ENCODE peak calls at places on chromosome 13, in six cellular contexts. One of them, this sample, is unnamed.

GRCh38 chr13:109699628-109700071 is 86.7 kb downstream of the IRS2 start:
- DNase-seq in BJ: no peak
- DNase-seq in lower lobe of right lung: no peak
- DNase-seq in choroid plexus epithelial cell: no peak
- DNase-seq in PC-3: no peak
- DNase-seq in GM12865: no peak
- DNase-seq in this sample: no peak

GRCh38 chr13:102707465-102707864 is 12.6 kb upstream of the METTL21C start:
- DNase-seq in BJ: peak; percentile 94
- DNase-seq in choroid plexus epithelial cell: peak; percentile 90
- DNase-seq in GM12865: no peak
- DNase-seq in lower lobe of right lung: no peak
- DNase-seq in PC-3: peak; percentile 84
- DNase-seq in this sample: peak; percentile 96

GRCh38 chr13:33172400-33172799 is 113.2 kb downstream of the STARD13 start:
- DNase-seq in choroid plexus epithelial cell: peak; percentile 98
- DNase-seq in lower lobe of right lung: no peak
- DNase-seq in GM12865: no peak
- DNase-seq in PC-3: no peak
- DNase-seq in BJ: no peak
- DNase-seq in this sample: no peak

GRCh38 chr13:79423801-79424642 is 18.0 kb upstream of the RBM26 start:
- DNase-seq in BJ: no peak
- DNase-seq in lower lobe of right lung: no peak
- DNase-seq in GM12865: peak; percentile 55
- DNase-seq in PC-3: peak; percentile 58
- DNase-seq in choroid plexus epithelial cell: peak; percentile 77
- DNase-seq in this sample: no peak

GRCh38 chr13:49690133-49690989 is 925 bp downstream of the EBPL start:
- DNase-seq in GM12865: no peak
- DNase-seq in choroid plexus epithelial cell: peak; percentile 73
- DNase-seq in PC-3: peak; percentile 67
- DNase-seq in BJ: no peak
- DNase-seq in lower lobe of right lung: no peak
- DNase-seq in this sample: no peak

GRCh38 chr13:109919715-109920375 is 133.5 kb upstream of the IRS2 start:
- DNase-seq in GM12865: no peak
- DNase-seq in PC-3: peak; percentile 27
- DNase-seq in choroid plexus epithelial cell: peak; percentile 56
- DNase-seq in BJ: no peak
- DNase-seq in lower lobe of right lung: no peak
- DNase-seq in this sample: no peak

GRCh38 chr13:46278474-46278873 is 66.7 kb downstream of the LRRC63 start:
- DNase-seq in choroid plexus epithelial cell: no peak
- DNase-seq in lower lobe of right lung: no peak
- DNase-seq in GM12865: no peak
- DNase-seq in PC-3: no peak
- DNase-seq in BJ: no peak
- DNase-seq in this sample: no peak

GRCh38 chr13:95614641-95615245 is 29.8 kb downstream of the DZIP1 start:
- DNase-seq in GM12865: no peak
- DNase-seq in lower lobe of right lung: no peak
- DNase-seq in PC-3: peak; percentile 5
- DNase-seq in BJ: no peak
- DNase-seq in choroid plexus epithelial cell: no peak
- DNase-seq in this sample: no peak

GRCh38 chr13:110332750-110333149 is 25.7 kb downstream of the COL4A2 start:
- DNase-seq in PC-3: no peak
- DNase-seq in choroid plexus epithelial cell: peak; percentile 78
- DNase-seq in BJ: no peak
- DNase-seq in lower lobe of right lung: no peak
- DNase-seq in GM12865: no peak
- DNase-seq in this sample: no peak

GRCh38 chr13:42354246-42355117 is 82.5 kb downstream of the AKAP11 start:
- DNase-seq in choroid plexus epithelial cell: peak; percentile 98
- DNase-seq in GM12865: peak; percentile 76
- DNase-seq in BJ: no peak
- DNase-seq in lower lobe of right lung: no peak
- DNase-seq in PC-3: peak; percentile 43
- DNase-seq in this sample: no peak

GRCh38 chr13:33454844-33455256 is 169.3 kb upstream of the STARD13 start:
- DNase-seq in choroid plexus epithelial cell: no peak
- DNase-seq in lower lobe of right lung: no peak
- DNase-seq in GM12865: no peak
- DNase-seq in BJ: peak; percentile 89
- DNase-seq in PC-3: peak; percentile 56
- DNase-seq in this sample: peak; percentile 86

GRCh38 chr13:47175172-47175806 is 278.4 kb upstream of the HTR2A start:
- DNase-seq in lower lobe of right lung: no peak
- DNase-seq in PC-3: peak; percentile 62
- DNase-seq in choroid plexus epithelial cell: peak; percentile 81
- DNase-seq in GM12865: no peak
- DNase-seq in BJ: peak; percentile 62
- DNase-seq in this sample: peak; percentile 50

GRCh38 chr13:79782541-79783216 is 301.7 kb downstream of the NDFIP2 start:
- DNase-seq in lower lobe of right lung: peak; percentile 75
- DNase-seq in PC-3: no peak
- DNase-seq in GM12865: peak; percentile 45
- DNase-seq in choroid plexus epithelial cell: peak; percentile 74
- DNase-seq in BJ: no peak
- DNase-seq in this sample: no peak

GRCh38 chr13:113954046-113954841 is 19.6 kb downstream of the C13orf46 start:
- DNase-seq in GM12865: no peak
- DNase-seq in BJ: no peak
- DNase-seq in choroid plexus epithelial cell: no peak
- DNase-seq in lower lobe of right lung: peak; percentile 32
- DNase-seq in PC-3: no peak
- DNase-seq in this sample: no peak

GRCh38 chr13:77113496-77113895 is 86.5 kb upstream of the FBXL3 start:
- DNase-seq in PC-3: no peak
- DNase-seq in choroid plexus epithelial cell: peak; percentile 68
- DNase-seq in GM12865: no peak
- DNase-seq in BJ: no peak
- DNase-seq in lower lobe of right lung: no peak
- DNase-seq in this sample: no peak

GRCh38 chr13:102580552-102581169 is 16.1 kb upstream of the TPP2 start:
- DNase-seq in lower lobe of right lung: no peak
- DNase-seq in PC-3: peak; percentile 78
- DNase-seq in GM12865: peak; percentile 77
- DNase-seq in choroid plexus epithelial cell: peak; percentile 90
- DNase-seq in BJ: peak; percentile 15
- DNase-seq in this sample: peak; percentile 45

GRCh38 chr13:65844266-65844841 is 1385.8 kb downstream of the PCDH9 start:
- DNase-seq in lower lobe of right lung: no peak
- DNase-seq in GM12865: no peak
- DNase-seq in PC-3: no peak
- DNase-seq in choroid plexus epithelial cell: no peak
- DNase-seq in BJ: no peak
- DNase-seq in this sample: no peak

GRCh38 chr13:33644607-33645543 is 173.1 kb upstream of the RFC3 start:
- DNase-seq in lower lobe of right lung: no peak
- DNase-seq in GM12865: no peak
- DNase-seq in BJ: no peak
- DNase-seq in choroid plexus epithelial cell: peak; percentile 31
- DNase-seq in PC-3: peak; percentile 36
- DNase-seq in this sample: no peak

GRCh38 chr13:97205465-97205864 is 16.7 kb upstream of the MBNL2 start:
- DNase-seq in PC-3: no peak
- DNase-seq in GM12865: no peak
- DNase-seq in choroid plexus epithelial cell: no peak
- DNase-seq in lower lobe of right lung: no peak
- DNase-seq in BJ: no peak
- DNase-seq in this sample: no peak
- TF ChIP-seq CTCF in PC-3: no peak
- TF ChIP-seq CTCF in GM12865: no peak
- TF ChIP-seq CTCF in choroid plexus epithelial cell: no peak
- TF ChIP-seq CTCF in lower lobe of right lung: no peak
- TF ChIP-seq CTCF in BJ: no peak
- TF ChIP-seq CTCF in this sample: no peak

DNA sequence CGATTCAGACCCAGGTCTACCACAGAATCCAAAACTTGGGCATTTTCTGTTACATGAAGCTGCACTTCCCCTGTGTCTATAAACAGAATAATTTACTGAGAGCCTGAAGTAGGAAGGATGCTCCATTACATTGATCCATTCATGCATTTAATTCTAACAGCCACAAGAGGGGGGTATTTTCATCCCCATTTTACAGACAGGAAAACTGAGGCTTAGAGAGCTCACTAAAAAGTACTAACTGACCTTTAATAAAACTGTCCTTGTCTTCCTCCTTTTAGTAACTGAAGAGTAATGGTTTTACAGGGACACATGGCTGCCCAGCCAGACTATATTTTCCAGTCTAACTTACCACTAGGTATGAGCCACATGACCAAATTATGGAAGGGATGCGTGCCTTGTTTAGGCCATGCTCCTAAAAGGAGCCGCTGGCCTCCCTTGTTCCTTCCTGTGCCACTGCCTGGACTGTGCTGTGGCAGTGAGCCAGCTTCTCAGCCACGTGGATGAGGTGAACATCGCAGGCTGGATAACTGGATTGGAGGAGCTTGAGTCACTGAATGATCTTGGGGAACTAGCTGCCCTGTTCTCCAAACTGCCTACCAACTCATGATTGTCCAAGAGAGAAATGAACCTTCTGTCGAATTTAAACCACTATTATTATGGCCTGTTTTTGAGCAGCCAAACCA is 108.3 kb downstream of the DOCK9 start:
- DNase-seq in choroid plexus epithelial cell: peak; percentile 20
- DNase-seq in lower lobe of right lung: no peak
- DNase-seq in PC-3: peak; percentile 5
- DNase-seq in GM12865: peak; percentile 30
- DNase-seq in BJ: no peak
- DNase-seq in this sample: no peak
- TF ChIP-seq CTCF in choroid plexus epithelial cell: peak; percentile 29
- TF ChIP-seq CTCF in lower lobe of right lung: no peak
- TF ChIP-seq CTCF in PC-3: peak; percentile 57
- TF ChIP-seq CTCF in GM12865: peak; percentile 25
- TF ChIP-seq CTCF in BJ: no peak
- TF ChIP-seq CTCF in this sample: peak; percentile 12

GRCh38 chr13:40059540-40060232 is 404.2 kb downstream of the COG6 start:
- DNase-seq in GM12865: peak; percentile 90
- DNase-seq in lower lobe of right lung: no peak
- DNase-seq in BJ: no peak
- DNase-seq in PC-3: no peak
- DNase-seq in choroid plexus epithelial cell: peak; percentile 81
- DNase-seq in this sample: no peak
- TF ChIP-seq CTCF in GM12865: no peak
- TF ChIP-seq CTCF in lower lobe of right lung: no peak
- TF ChIP-seq CTCF in BJ: no peak
- TF ChIP-seq CTCF in PC-3: no peak
- TF ChIP-seq CTCF in choroid plexus epithelial cell: no peak
- TF ChIP-seq CTCF in this sample: no peak

GRCh38 chr13:24680258-24680920 is at the start of gene ATP12A:
- DNase-seq in lower lobe of right lung: no peak
- DNase-seq in GM12865: peak; percentile 16
- DNase-seq in BJ: no peak
- DNase-seq in choroid plexus epithelial cell: no peak
- DNase-seq in PC-3: no peak
- DNase-seq in this sample: no peak
- TF ChIP-seq CTCF in lower lobe of right lung: no peak
- TF ChIP-seq CTCF in GM12865: no peak
- TF ChIP-seq CTCF in BJ: no peak
- TF ChIP-seq CTCF in choroid plexus epithelial cell: peak; percentile 6
- TF ChIP-seq CTCF in PC-3: no peak
- TF ChIP-seq CTCF in this sample: no peak

GRCh38 chr13:50911937-50912624 is 2.5 kb downstream of the RNASEH2B start:
- DNase-seq in PC-3: peak; percentile 86
- DNase-seq in lower lobe of right lung: peak; percentile 91
- DNase-seq in GM12865: peak; percentile 97
- DNase-seq in BJ: no peak
- DNase-seq in choroid plexus epithelial cell: peak; percentile 95
- DNase-seq in this sample: peak; percentile 48

GRCh38 chr13:50915562-50915961 is 6.0 kb downstream of the RNASEH2B start:
- DNase-seq in BJ: no peak
- DNase-seq in GM12865: peak; percentile 78
- DNase-seq in lower lobe of right lung: no peak
- DNase-seq in choroid plexus epithelial cell: no peak
- DNase-seq in PC-3: no peak
- DNase-seq in this sample: no peak

GRCh38 chr13:50914848-50915247 is 5.3 kb downstream of the RNASEH2B start:
- DNase-seq in GM12865: peak; percentile 59
- DNase-seq in lower lobe of right lung: no peak
- DNase-seq in PC-3: peak; percentile 43
- DNase-seq in choroid plexus epithelial cell: peak; percentile 41
- DNase-seq in BJ: no peak
- DNase-seq in this sample: no peak

GRCh38 chr13:50912851-50913250 is 3.3 kb downstream of the RNASEH2B start:
- DNase-seq in GM12865: no peak
- DNase-seq in PC-3: no peak
- DNase-seq in choroid plexus epithelial cell: no peak
- DNase-seq in BJ: no peak
- DNase-seq in lower lobe of right lung: no peak
- DNase-seq in this sample: no peak

DNA sequence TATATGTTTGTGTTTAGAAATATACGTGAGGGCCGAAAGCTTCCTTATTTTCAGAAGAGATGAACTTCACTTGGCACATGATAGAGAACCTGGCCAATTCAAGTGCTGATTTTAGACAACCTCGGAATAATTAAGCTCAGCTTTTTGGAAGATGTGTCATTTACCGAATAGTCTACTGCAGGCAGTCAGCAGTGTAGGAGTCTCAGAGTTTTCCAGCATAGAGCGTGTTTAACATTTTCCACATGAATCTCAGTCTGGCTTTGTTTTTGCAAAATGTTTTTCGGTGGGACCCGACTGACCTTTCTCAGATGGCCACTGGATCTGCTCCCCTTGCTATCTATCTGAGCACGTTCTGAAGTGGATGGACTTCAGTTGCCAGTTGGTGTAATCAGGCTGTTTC is 4.7 kb downstream of the RNASEH2B start:
- DNase-seq in lower lobe of right lung: no peak
- DNase-seq in choroid plexus epithelial cell: peak; percentile 34
- DNase-seq in GM12865: no peak
- DNase-seq in BJ: no peak
- DNase-seq in PC-3: no peak
- DNase-seq in this sample: no peak
- TF ChIP-seq CTCF in lower lobe of right lung: no peak
- TF ChIP-seq CTCF in choroid plexus epithelial cell: no peak
- TF ChIP-seq CTCF in GM12865: no peak
- TF ChIP-seq CTCF in BJ: no peak
- TF ChIP-seq CTCF in PC-3: no peak
- TF ChIP-seq CTCF in this sample: no peak

GRCh38 chr13:24066405-24067292 is 93.9 kb upstream of the SPATA13 start:
- DNase-seq in lower lobe of right lung: no peak
- DNase-seq in choroid plexus epithelial cell: no peak
- DNase-seq in PC-3: no peak
- DNase-seq in GM12865: no peak
- DNase-seq in BJ: no peak
- DNase-seq in this sample: no peak
- TF ChIP-seq CTCF in lower lobe of right lung: no peak
- TF ChIP-seq CTCF in choroid plexus epithelial cell: no peak
- TF ChIP-seq CTCF in PC-3: no peak
- TF ChIP-seq CTCF in GM12865: no peak
- TF ChIP-seq CTCF in BJ: no peak
- TF ChIP-seq CTCF in this sample: no peak